ENCODE peak calls at places on chromosomes 7 and 10, in nine cellular contexts. Q is H54, W is Peyer's patch, B is IMR-90, R is right lobe of liver, C is ovary, N is GM12891, G is body of pancreas, A is GM12878. I is an unnamed sample.

GRCh38 chr7:23696916-23697441 is 13.0 kb upstream of the STK31 start:
- DNase-seq in N (peak), W (peak), G (peak), B (peak), R (peak), A (no peak), Q (peak), C (peak), I (peak)

GRCh38 chr7:157472311-157473050 is 135.7 kb downstream of the DNAJB6 start:
- DNase-seq in R (no peak), Q (no peak), N (no peak), B (no peak), W (peak), C (no peak), A (no peak), G (no peak), I (no peak)

GRCh38 chr10:26437637-26438461 is at the start of gene APBB1IP:
- DNase-seq in N (no peak), A (peak), G (peak), B (no peak), C (peak), Q (no peak), R (peak), W (peak), I (peak)

GRCh38 chr7:149126662-149127321 is 668 bp upstream of the ZNF425 start:
- DNase-seq in A (no peak), Q (peak), N (peak), C (peak), B (peak), W (peak), R (peak), G (peak), I (peak)

GRCh38 chr10:72812798-72813430 is 80.6 kb upstream of the OIT3 start:
- DNase-seq in C (no peak), R (no peak), G (no peak), W (no peak), A (no peak), Q (peak), N (no peak), B (peak), I (no peak)

GRCh38 chr7:85114342-85114741 is 72.5 kb downstream of the SEMA3D start:
- DNase-seq in G (no peak), C (no peak), R (no peak), A (no peak), N (no peak), B (no peak), Q (no peak), W (no peak), I (no peak)

GRCh38 chr10:47181057-47181849 is 118.7 kb upstream of the GDF10 start:
- DNase-seq in A (no peak), N (no peak), R (peak), B (no peak), G (no peak), Q (no peak), C (no peak), W (no peak), I (peak)

GRCh38 chr7:85489498-85489897 is 302.6 kb upstream of the SEMA3D start:
- DNase-seq in G (no peak), R (no peak), A (no peak), B (peak), W (no peak), N (no peak), Q (no peak), C (no peak), I (no peak)

GRCh38 chr10:12165992-12166775 is 29.5 kb downstream of the NUDT5 start:
- DNase-seq in W (no peak), Q (no peak), A (no peak), R (no peak), N (no peak), G (no peak), B (no peak), C (no peak), I (no peak)

GRCh38 chr7:6221340-6222319 is 50.8 kb downstream of the CYTH3 start:
- DNase-seq in Q (peak), G (no peak), N (no peak), R (no peak), A (no peak), B (peak), C (no peak), W (no peak), I (peak)

GRCh38 chr7:94368371-94368791 is 26.3 kb upstream of the COL1A2 start:
- DNase-seq in G (peak), R (no peak), A (no peak), C (no peak), Q (no peak), W (no peak), B (peak), N (no peak), I (no peak)

GRCh38 chr7:153504288-153505075 is 547.7 kb upstream of the DPP6 start:
- DNase-seq in A (no peak), B (no peak), N (no peak), G (no peak), Q (no peak), W (no peak), C (no peak), R (no peak), I (no peak)

GRCh38 chr7:139675127-139676110 is 102.4 kb downstream of the HIPK2 start:
- DNase-seq in Q (no peak), A (no peak), C (no peak), B (peak), G (peak), N (no peak), W (no peak), R (no peak), I (no peak)

GRCh38 chr7:123437447-123437995 is 96.9 kb downstream of the IQUB start:
- DNase-seq in G (no peak), B (no peak), A (no peak), Q (no peak), C (no peak), R (no peak), W (no peak), N (no peak), I (no peak)

GRCh38 chr10:116783011-116783655 is 40.8 kb upstream of the HSPA12A start:
- DNase-seq in N (no peak), R (no peak), G (no peak), Q (no peak), W (no peak), B (peak), A (no peak), C (no peak), I (no peak)

GRCh38 chr10:124336186-124336585 is 82.5 kb downstream of the OAT start:
- DNase-seq in B (no peak), A (no peak), C (no peak), R (no peak), Q (no peak), G (no peak), N (no peak), W (no peak), I (no peak)

GRCh38 chr7:158829342-158830210 is at the start of gene ESYT2:
- DNase-seq in N (peak), R (peak), W (peak), A (peak), B (peak), G (peak), Q (peak), C (peak), I (peak)
- TF ChIP-seq POLR2A in N (peak), R (peak), W (peak), A (peak), B (peak), G (peak), Q (peak), C (peak), I (peak)

DNA sequence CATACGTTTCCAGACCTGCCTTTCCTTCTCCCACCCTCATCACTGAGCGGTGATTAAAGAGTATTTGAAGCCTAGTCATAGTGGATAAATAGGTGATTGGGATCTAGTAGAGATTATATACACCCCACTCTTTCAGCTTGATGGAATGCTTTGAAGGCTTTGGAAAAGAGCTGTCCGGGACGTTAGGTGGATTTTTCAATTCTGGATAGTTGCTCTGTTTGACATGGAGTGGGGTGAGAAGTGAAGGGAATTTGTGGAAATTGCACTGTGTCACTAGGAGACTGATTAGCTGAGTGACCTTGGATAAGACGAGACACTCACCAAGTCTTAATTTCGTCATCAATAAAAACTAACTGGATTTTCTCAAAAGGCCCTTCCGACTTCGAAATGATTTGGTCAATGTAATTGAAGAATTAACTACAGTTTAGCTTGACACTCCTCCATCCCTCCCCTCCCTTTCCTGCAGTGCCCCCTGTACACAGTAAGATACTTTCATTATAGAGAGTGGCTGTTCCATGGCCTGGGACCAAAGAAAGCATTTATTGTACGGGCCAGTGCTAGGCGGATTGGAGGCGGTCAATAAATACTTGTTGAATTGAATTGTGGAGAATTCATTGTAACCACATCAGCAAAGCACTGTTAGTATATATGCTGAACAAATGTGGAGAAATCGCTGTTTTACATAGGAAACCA is 959 bp downstream of the ZKSCAN1 start:
- DNase-seq in A (no peak), G (no peak), Q (no peak), N (no peak), R (no peak), B (no peak), W (peak), C (no peak), I (peak)
- TF ChIP-seq POLR2A in A (no peak), G (no peak), Q (no peak), N (no peak), R (no peak), B (peak), W (no peak), C (no peak), I (no peak)

DNA sequence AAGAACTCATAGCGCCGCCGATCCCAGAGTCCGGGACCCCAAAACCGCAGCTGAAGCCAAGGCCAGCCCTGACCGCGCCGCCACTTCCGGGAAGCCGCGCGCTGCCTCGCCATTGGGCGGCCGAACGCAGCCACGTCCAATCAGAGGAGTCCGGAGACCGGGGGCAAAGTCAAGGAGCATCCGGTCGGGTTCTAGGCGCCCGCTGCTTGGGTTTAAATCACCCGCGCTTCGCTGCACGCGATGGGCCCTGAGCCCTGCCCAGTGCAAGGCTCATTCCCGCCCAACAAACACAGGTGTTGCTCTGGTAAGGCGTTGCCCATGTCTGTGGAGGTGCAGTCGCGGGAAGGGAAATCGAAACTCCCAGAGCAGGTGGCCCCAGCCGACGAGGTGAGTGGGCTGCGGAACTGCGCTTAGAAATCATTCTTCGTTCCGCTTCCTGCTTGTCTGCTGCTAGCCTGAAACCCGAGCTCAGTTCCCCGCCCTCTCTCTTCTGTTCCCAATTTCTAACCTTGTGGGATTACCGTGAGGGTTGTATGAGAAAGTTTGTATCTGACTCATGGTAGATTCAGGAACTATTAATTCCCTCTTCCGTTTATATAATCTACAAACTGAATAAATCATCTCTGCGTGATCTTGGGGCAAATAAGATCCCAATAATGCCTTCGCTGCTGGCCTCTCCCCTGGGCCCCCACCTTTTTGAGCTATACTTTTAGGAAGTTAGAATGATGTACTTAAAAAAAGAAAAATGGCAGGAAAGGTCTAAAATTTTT is at the start of gene DCLRE1C:
- DNase-seq in R (peak), B (peak), C (peak), A (peak), Q (peak), W (peak), N (peak), G (peak), I (peak)
- TF ChIP-seq POLR2A in R (peak), B (peak), C (no peak), A (peak), Q (peak), W (peak), N (peak), G (peak), I (peak)

GRCh38 chr7:44607141-44608068 is 978 bp downstream of the OGDH start:
- DNase-seq in G (no peak), Q (no peak), N (no peak), C (no peak), W (no peak), R (no peak), A (no peak), B (no peak), I (no peak)

GRCh38 chr7:44608916-44609648 is 2.7 kb downstream of the OGDH start:
- DNase-seq in W (no peak), C (no peak), N (no peak), Q (no peak), R (no peak), A (no peak), G (no peak), B (no peak), I (no peak)

GRCh38 chr7:44609829-44610228 is 3.4 kb downstream of the OGDH start:
- DNase-seq in A (no peak), Q (no peak), N (no peak), B (no peak), W (no peak), G (no peak), R (no peak), C (no peak), I (no peak)

GRCh38 chr7:44604941-44605340 is 1.5 kb upstream of the OGDH start:
- DNase-seq in W (no peak), G (no peak), Q (no peak), A (no peak), R (no peak), N (no peak), C (no peak), B (no peak), I (no peak)

GRCh38 chr7:44606341-44607140 is at the start of gene OGDH:
- DNase-seq in W (peak), G (peak), N (peak), A (peak), B (peak), C (peak), R (peak), Q (peak), I (peak)
- TF ChIP-seq POLR2A in W (peak), G (peak), N (peak), A (peak), B (peak), C (peak), R (peak), Q (peak), I (peak)

GRCh38 chr7:518630-519428 is 817 bp downstream of the PDGFA start:
- DNase-seq in W (peak), C (peak), G (peak), Q (peak), B (peak), R (peak), A (no peak), N (no peak), I (peak)
- TF ChIP-seq POLR2A in W (peak), C (no peak), G (peak), Q (peak), B (no peak), R (peak), A (peak), N (no peak), I (no peak)

GRCh38 chr7:106657085-106657991 is 3.6 kb downstream of the CCDC71L start:
- DNase-seq in R (no peak), B (peak), Q (no peak), N (no peak), W (no peak), G (no peak), C (no peak), A (no peak), I (peak)
- TF ChIP-seq POLR2A in R (no peak), B (no peak), Q (no peak), N (no peak), W (no peak), G (no peak), C (no peak), A (no peak), I (peak)

GRCh38 chr7:150513758-150514157 is 914 bp upstream of the GIMAP7 start:
- DNase-seq in B (no peak), Q (no peak), A (no peak), N (no peak), W (no peak), C (no peak), R (no peak), G (no peak), I (no peak)

GRCh38 chr7:150515248-150515647 is 576 bp downstream of the GIMAP7 start:
- DNase-seq in W (no peak), A (no peak), R (no peak), B (no peak), G (no peak), C (no peak), N (no peak), Q (no peak), I (no peak)

GRCh38 chr7:150516956-150517355 is 2.3 kb downstream of the GIMAP7 start:
- DNase-seq in Q (no peak), B (no peak), R (no peak), G (no peak), N (no peak), C (no peak), A (no peak), W (no peak), I (no peak)

GRCh38 chr7:150515752-150516151 is 1.1 kb downstream of the GIMAP7 start:
- DNase-seq in Q (no peak), C (no peak), W (no peak), N (no peak), R (no peak), G (no peak), A (no peak), B (no peak), I (no peak)

DNA sequence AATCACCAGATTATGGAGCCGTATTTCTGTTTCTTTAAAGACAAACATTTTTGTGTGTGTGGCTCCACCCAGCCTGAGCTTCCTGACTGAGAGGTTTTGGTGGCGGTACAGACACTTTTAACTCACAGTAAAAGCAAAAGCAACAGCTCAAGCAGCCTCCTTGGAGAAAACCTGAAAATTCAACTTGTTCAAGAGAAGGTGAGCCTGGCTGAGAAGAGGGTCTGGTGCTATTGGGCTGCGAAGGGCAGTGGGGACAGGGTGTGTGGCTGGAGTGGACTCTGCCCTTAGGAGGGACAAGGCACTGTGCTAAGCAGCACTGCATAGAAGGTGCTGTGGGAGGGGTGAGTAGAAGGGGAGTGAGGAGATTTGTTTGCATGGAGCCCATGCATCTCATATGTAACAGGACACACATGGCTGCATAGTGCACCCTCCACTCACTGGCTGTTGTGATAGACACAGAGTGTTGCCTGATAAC is at the start of gene GIMAP7:
- DNase-seq in N (no peak), B (no peak), C (no peak), R (no peak), Q (no peak), W (peak), A (peak), G (no peak), I (no peak)
- TF ChIP-seq POLR2A in N (no peak), B (no peak), C (no peak), R (no peak), Q (no peak), W (peak), A (peak), G (no peak), I (no peak)

DNA sequence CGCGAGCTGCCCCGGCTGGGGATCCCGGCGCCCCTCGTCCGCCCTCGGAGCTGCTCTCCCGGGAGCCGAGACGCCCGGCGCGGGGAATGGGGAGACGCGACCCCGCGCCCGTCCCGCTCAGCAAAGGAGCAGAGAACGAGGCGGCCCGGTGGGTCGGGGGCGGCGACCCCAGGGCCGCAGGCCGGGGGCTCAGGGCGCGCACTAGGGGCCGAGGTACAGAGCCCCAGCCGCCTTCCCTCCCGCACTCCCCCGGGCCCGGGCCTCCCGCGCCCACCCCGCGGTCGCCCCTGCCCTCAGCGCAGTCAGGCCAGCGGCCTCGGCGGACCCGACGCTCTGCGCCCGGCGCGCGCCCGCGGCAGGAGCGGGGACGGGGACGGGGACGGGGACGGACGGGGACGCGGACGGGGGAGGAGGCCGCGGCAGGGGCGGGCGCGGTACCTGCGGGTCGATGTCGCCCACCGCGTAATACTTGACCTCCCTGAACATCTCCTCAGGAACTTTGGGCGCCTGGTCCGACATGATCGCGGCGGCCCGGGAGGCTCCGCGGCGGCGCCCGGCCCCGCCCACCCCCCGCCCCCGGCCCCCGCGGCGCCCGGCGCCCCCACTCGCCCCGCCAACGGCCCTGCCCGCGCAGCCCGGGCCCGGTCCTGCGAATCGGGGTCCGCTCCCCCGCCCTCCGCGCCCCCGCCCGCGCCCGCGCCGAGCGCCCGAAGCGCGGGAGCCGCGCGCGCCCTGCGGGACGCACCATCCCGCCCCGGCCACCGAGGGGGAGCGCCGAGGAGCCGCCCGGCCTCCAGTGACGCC is at the start of gene PAXIP1:
- DNase-seq in N (peak), Q (peak), C (no peak), A (no peak), B (peak), R (peak), G (peak), W (peak), I (peak)
- TF ChIP-seq POLR2A in N (no peak), Q (peak), C (no peak), A (no peak), B (no peak), R (no peak), G (no peak), W (no peak), I (no peak)